ENCODE peak calls at places on chromosomes 5 and 9, in four cellular contexts. B, T, O and H are unnamed samples.

GRCh38 chr9:20551835-20552234 is 70.5 kb downstream of the MLLT3 start:
- DNase-seq in B (no peak), T (peak), O (no peak), H (no peak)

GRCh38 chr5:16749626-16750025 is 132.8 kb upstream of the RETREG1 start:
- DNase-seq in B (no peak), O (no peak), T (no peak), H (no peak)

GRCh38 chr5:170781946-170782345 is 1.6 kb upstream of the GABRP start:
- DNase-seq in T (no peak), B (no peak), O (no peak), H (no peak)

GRCh38 chr5:34467436-34467835 is 188.7 kb upstream of the RAI14 start:
- DNase-seq in B (no peak), T (no peak), O (no peak), H (no peak)

GRCh38 chr5:175354961-175355360 is 89.0 kb downstream of the DRD1 start:
- DNase-seq in O (no peak), T (no peak), B (no peak), H (peak)

GRCh38 chr9:133121200-133122166 is at the start of gene RALGDS:
- DNase-seq in T (peak), B (peak), O (peak), H (peak)

GRCh38 chr5:153222956-153223355 is 267.5 kb upstream of the GRIA1 start:
- DNase-seq in T (no peak), O (no peak), B (no peak), H (no peak)

GRCh38 chr5:159083532-159083931 is 16.2 kb downstream of the EBF1 start:
- DNase-seq in O (no peak), T (no peak), B (no peak), H (peak)

GRCh38 chr9:134065720-134066419 is 2.0 kb downstream of the BRD3 start:
- DNase-seq in B (peak), O (no peak), T (peak), H (no peak)

GRCh38 chr5:58056546-58056945 is 403.3 kb downstream of the PLK2 start:
- DNase-seq in B (no peak), T (no peak), O (no peak), H (no peak)

GRCh38 chr9:93188426-93189368 is 4.8 kb downstream of the WNK2 start:
- DNase-seq in T (no peak), B (no peak), O (no peak), H (no peak)

GRCh38 chr9:84121991-84122523 is 141.5 kb downstream of the RMI1 start:
- DNase-seq in T (no peak), B (no peak), O (no peak), H (no peak)